ENCODE peak calls at places on chromosomes 3 and 15, in nine cellular contexts. A is HuH-7; G is B cell; F is posterior cingulate gyrus; U is T-cell; L is NCI-H774; B is heart right ventricle; R is stimulated activated CD4-positive, alpha-beta T cell treated with anti-CD3 and anti-CD28 coated beads, Interleukin-15, amount 100 ng/mL, for 24 hours; K is activated CD8-positive, alpha-beta memory T cell treated with anti-CD3 and anti-CD28 coated beads for 4 hours. E is an unnamed sample.

GRCh38 chr15:96372554-96372953 is 42.1 kb downstream of the NR2F2 start:
- DNase-seq in F (no peak), G (no peak), L (no peak), K (no peak), U (no peak), A (no peak), R (no peak), B (no peak), E (no peak)

GRCh38 chr3:194455481-194455880 is 31.3 kb downstream of the ATP13A3 start:
- DNase-seq in R (no peak), A (no peak), L (no peak), U (no peak), B (no peak), F (no peak), G (no peak), K (no peak), E (no peak)

GRCh38 chr15:99454107-99454809 is 111.5 kb upstream of the MEF2A start:
- DNase-seq in A (no peak), K (no peak), G (no peak), U (no peak), L (no peak), R (no peak), B (peak), F (no peak), E (no peak)

GRCh38 chr3:47978386-47978785 is 37.8 kb downstream of the MAP4 start:
- DNase-seq in K (no peak), L (no peak), F (no peak), A (no peak), B (no peak), R (no peak), U (no peak), G (no peak), E (no peak)

GRCh38 chr15:53530762-53531161 is 228.7 kb downstream of the WDR72 start:
- DNase-seq in B (no peak), K (no peak), A (no peak), F (no peak), L (no peak), G (no peak), U (no peak), R (no peak), E (no peak)

GRCh38 chr3:157086053-157086761 is 73.7 kb downstream of the CCNL1 start:
- DNase-seq in R (no peak), F (no peak), L (no peak), A (no peak), K (no peak), B (peak), G (no peak), U (no peak), E (no peak)

GRCh38 chr3:129032716-129033115 is 27.9 kb upstream of the GP9 start:
- DNase-seq in A (no peak), L (no peak), R (no peak), U (no peak), G (no peak), F (no peak), K (no peak), B (no peak), E (no peak)

GRCh38 chr15:37847776-37848175 is 86.7 kb upstream of the TMCO5A start:
- DNase-seq in R (no peak), B (no peak), F (no peak), U (no peak), L (no peak), G (no peak), K (no peak), A (no peak), E (no peak)

GRCh38 chr3:3038201-3038991 is 71.8 kb downstream of the IL5RA start:
- DNase-seq in G (no peak), R (no peak), B (no peak), F (no peak), K (no peak), L (no peak), U (no peak), A (no peak), E (no peak)

GRCh38 chr15:63048986-63049665 is 6.6 kb downstream of the TPM1 start:
- DNase-seq in B (peak), R (peak), G (no peak), K (peak), U (no peak), A (no peak), L (no peak), F (peak), E (no peak)

GRCh38 chr3:31103623-31104180 is 209.2 kb upstream of the GADL1 start:
- DNase-seq in K (no peak), G (no peak), R (no peak), L (no peak), A (no peak), U (no peak), B (no peak), F (no peak), E (no peak)

GRCh38 chr3:129021140-129021551 is 20.0 kb downstream of the EFCC1 start:
- DNase-seq in K (no peak), L (no peak), A (no peak), G (no peak), B (no peak), U (no peak), R (no peak), F (no peak), E (no peak)

GRCh38 chr15:37793851-37794250 is 140.6 kb upstream of the TMCO5A start:
- DNase-seq in R (no peak), G (no peak), B (no peak), F (no peak), K (no peak), L (peak), U (no peak), A (peak), E (no peak)

GRCh38 chr3:69890094-69890493 is 109.4 kb upstream of the SAMMSON start:
- DNase-seq in R (peak), G (no peak), L (no peak), K (no peak), A (no peak), F (no peak), B (no peak), U (no peak), E (no peak)

GRCh38 chr15:92963794-92964193 is 63.7 kb downstream of the CHD2 start:
- DNase-seq in U (no peak), F (no peak), B (no peak), G (no peak), A (no peak), R (no peak), L (no peak), K (no peak), E (no peak)

GRCh38 chr15:57427367-57427821 is 51.1 kb downstream of the CGNL1 start:
- DNase-seq in F (no peak), L (no peak), U (no peak), R (no peak), A (peak), B (no peak), G (no peak), K (no peak), E (no peak)

GRCh38 chr3:153443961-153444360 is 281.9 kb downstream of the RAP2B start:
- DNase-seq in K (no peak), G (no peak), U (no peak), B (no peak), F (no peak), A (peak), L (no peak), R (no peak), E (no peak)

GRCh38 chr15:67863442-67863987 is 23.7 kb upstream of the RNU6-1 start:
- DNase-seq in U (peak), K (no peak), B (peak), A (peak), L (peak), F (peak), R (peak), G (peak), E (peak)

GRCh38 chr15:23877502-23878412 is 190.7 kb upstream of the NDN start:
- DNase-seq in U (no peak), R (peak), A (peak), B (peak), L (peak), G (no peak), K (no peak), F (peak), E (no peak)

GRCh38 chr15:85583404-85584390 is 203.3 kb downstream of the AKAP13 start:
- DNase-seq in F (no peak), A (no peak), R (peak), B (peak), K (no peak), G (no peak), L (peak), U (no peak), E (no peak)

GRCh38 chr15:101308604-101309435 is 13.8 kb upstream of the SNRPA1 start:
- DNase-seq in U (no peak), R (no peak), F (no peak), G (no peak), B (no peak), K (no peak), A (no peak), L (no peak), E (no peak)

GRCh38 chr3:67564008-67564407 is 90.4 kb downstream of the SUCLG2 start:
- DNase-seq in R (no peak), A (no peak), K (no peak), G (no peak), B (no peak), F (no peak), U (no peak), L (no peak), E (no peak)

GRCh38 chr3:185754920-185755319 is 69.9 kb downstream of the IGF2BP2 start:
- DNase-seq in F (no peak), L (no peak), G (no peak), B (no peak), A (no peak), R (no peak), U (no peak), K (no peak), E (no peak)

GRCh38 chr3:42704136-42704841 is 1.7 kb upstream of the HHATL start:
- DNase-seq in L (no peak), A (no peak), K (no peak), B (no peak), R (no peak), G (no peak), F (no peak), U (no peak), E (no peak)

GRCh38 chr3:42935472-42935871 is 29.5 kb downstream of the ZNF662 start:
- DNase-seq in A (no peak), F (no peak), G (no peak), U (no peak), K (no peak), B (no peak), L (no peak), R (no peak), E (no peak)

GRCh38 chr3:77189684-77190083 is 149.8 kb downstream of the ROBO2 start:
- DNase-seq in L (no peak), A (no peak), F (no peak), R (no peak), U (no peak), K (no peak), G (no peak), B (no peak), E (no peak)

GRCh38 chr3:42960282-42960681 is 18.8 kb upstream of the GASK1A start:
- DNase-seq in G (no peak), B (no peak), K (no peak), L (no peak), U (no peak), F (no peak), R (no peak), A (no peak), E (no peak)

GRCh38 chr3:4774531-4774930 is 204.7 kb upstream of the BHLHE40 start:
- DNase-seq in R (no peak), K (no peak), A (no peak), L (peak), F (no peak), G (no peak), U (no peak), B (no peak), E (no peak)

GRCh38 chr3:64220161-64220560 is 5.1 kb downstream of the PRICKLE2 start:
- DNase-seq in B (no peak), U (no peak), F (no peak), A (no peak), R (no peak), L (no peak), G (no peak), K (no peak), E (no peak)

GRCh38 chr15:84857418-84858004 is 27.0 kb upstream of the SLC28A1 start:
- DNase-seq in U (no peak), A (no peak), B (no peak), F (no peak), K (no peak), L (no peak), R (no peak), G (no peak), E (no peak)

GRCh38 chr15:57769266-57769665 is 62.8 kb downstream of the POLR2M start:
- DNase-seq in G (no peak), U (no peak), K (no peak), B (peak), L (no peak), R (no peak), A (no peak), F (no peak), E (no peak)

GRCh38 chr3:149314807-149315578 is 18.4 kb downstream of the TM4SF18 start:
- DNase-seq in B (no peak), A (no peak), G (no peak), F (no peak), K (no peak), R (no peak), L (no peak), U (no peak), E (no peak)

GRCh38 chr3:54957711-54958110 is 29.9 kb upstream of the LRTM1 start:
- DNase-seq in U (no peak), K (no peak), R (no peak), G (no peak), F (no peak), L (no peak), A (no peak), B (no peak), E (no peak)

GRCh38 chr3:179015551-179016020 is 56.0 kb downstream of the ZMAT3 start:
- DNase-seq in B (peak), R (peak), F (no peak), U (no peak), G (peak), L (peak), K (peak), A (peak), E (peak)

GRCh38 chr3:71926242-71926560 is 141.3 kb upstream of the PROK2 start:
- DNase-seq in K (no peak), B (no peak), F (no peak), L (peak), R (peak), U (no peak), A (peak), G (no peak), E (no peak)

GRCh38 chr3:187112934-187113793 is 26.1 kb downstream of the RPL39L start:
- DNase-seq in K (no peak), U (no peak), L (no peak), R (no peak), B (no peak), F (no peak), A (no peak), G (peak), E (no peak)